ENCODE peak calls at places on chromosomes 2 and 18, in nine cellular contexts. S is heart right ventricle; R is omental fat pad; O is gastrocnemius medialis; K is mucosa of descending colon; I is CD8-positive, alpha-beta T cell; G is upper lobe of right lung; T is left lung; X is HepG2. P is an unnamed sample.

GRCh38 chr2:235191933-235192332 is 240.1 kb downstream of the SH3BP4 start:
- ATAC-seq in O (no peak), I (no peak), S (no peak), X (no peak), G (no peak), K (peak), R (no peak), T (no peak), P (no peak)

GRCh38 chr2:54975598-54976507 is 74.4 kb downstream of the RTN4 start:
- ATAC-seq in X (no peak), T (peak), S (peak), G (no peak), K (no peak), R (no peak), I (no peak), O (peak), P (no peak)

GRCh38 chr2:10537522-10538195 is 89.5 kb upstream of the ODC1 start:
- ATAC-seq in I (peak), R (no peak), O (no peak), K (no peak), S (no peak), G (no peak), X (no peak), T (no peak), P (no peak)

GRCh38 chr2:86396304-86396785 is 44.8 kb upstream of the KDM3A start:
- ATAC-seq in T (peak), S (peak), X (peak), R (no peak), I (no peak), K (peak), O (peak), G (peak), P (peak)

GRCh38 chr2:231667096-231667427 is 41.3 kb upstream of the PTMA start:
- ATAC-seq in R (no peak), T (no peak), O (peak), I (no peak), X (no peak), S (no peak), G (no peak), K (no peak), P (no peak)

GRCh38 chr2:27117995-27118524 is 868 bp downstream of the CGREF1 start:
- ATAC-seq in S (no peak), R (no peak), I (no peak), T (no peak), K (no peak), X (peak), O (no peak), G (no peak), P (no peak)

GRCh38 chr2:201482543-201482942 is 31.0 kb downstream of the STRADB start:
- ATAC-seq in K (no peak), O (peak), T (no peak), G (no peak), X (no peak), I (no peak), R (no peak), S (no peak), P (peak)

GRCh38 chr2:190452433-190452832 is 44.3 kb downstream of the MFSD6 start:
- ATAC-seq in X (no peak), I (no peak), S (no peak), G (no peak), O (no peak), R (no peak), K (no peak), T (no peak), P (no peak)

GRCh38 chr18:35620765-35621164 is 39.2 kb downstream of the GALNT1 start:
- ATAC-seq in R (no peak), I (no peak), S (peak), X (no peak), O (no peak), G (no peak), T (no peak), K (peak), P (no peak)

GRCh38 chr2:127143851-127144782 is 37.2 kb upstream of the BIN1 start:
- ATAC-seq in O (peak), I (no peak), R (no peak), S (peak), X (peak), T (peak), G (peak), K (peak), P (peak)
- TF ChIP-seq CTCF in O (peak), I (no peak), R (no peak), S (no peak), X (no peak), T (no peak), G (no peak), K (no peak), P (peak)

DNA sequence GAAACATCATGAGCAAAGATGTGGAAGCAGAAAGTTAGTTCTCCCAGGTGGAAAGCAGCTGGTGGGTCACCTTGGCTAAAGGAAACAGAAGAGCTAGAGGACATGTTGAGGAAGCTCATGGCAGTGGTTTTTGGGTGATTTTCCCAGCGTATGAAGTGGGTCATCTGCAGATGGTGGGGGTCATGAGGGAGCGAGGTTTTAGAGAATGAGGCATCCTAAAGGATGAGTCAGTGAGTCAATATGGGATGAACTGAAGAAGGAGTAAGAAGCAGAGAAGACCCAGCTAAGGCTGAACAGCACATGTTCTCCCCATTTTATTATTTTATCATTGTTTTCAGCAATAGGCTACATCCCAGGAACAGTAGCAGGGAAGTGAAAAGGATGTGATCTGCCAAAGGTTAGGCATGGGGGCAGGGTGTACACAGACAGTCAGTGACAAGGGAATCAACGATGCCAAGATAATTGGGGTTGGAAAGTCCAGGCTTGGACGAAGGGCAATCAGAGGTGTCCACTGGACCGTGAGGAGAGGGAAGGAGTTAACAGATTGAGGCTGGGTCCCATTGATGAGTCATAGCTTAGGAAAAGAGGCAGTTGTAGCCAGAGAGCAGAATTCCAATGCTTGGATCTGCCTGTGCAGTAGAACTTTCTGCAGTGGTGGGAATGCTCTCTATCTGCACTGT is 289.3 kb upstream of the RAB12 start:
- ATAC-seq in S (no peak), I (no peak), K (no peak), X (no peak), R (no peak), G (no peak), O (no peak), T (no peak), P (no peak)
- TF ChIP-seq CTCF in S (no peak), I (no peak), K (no peak), X (no peak), R (no peak), G (no peak), O (no peak), T (no peak), P (no peak)

DNA sequence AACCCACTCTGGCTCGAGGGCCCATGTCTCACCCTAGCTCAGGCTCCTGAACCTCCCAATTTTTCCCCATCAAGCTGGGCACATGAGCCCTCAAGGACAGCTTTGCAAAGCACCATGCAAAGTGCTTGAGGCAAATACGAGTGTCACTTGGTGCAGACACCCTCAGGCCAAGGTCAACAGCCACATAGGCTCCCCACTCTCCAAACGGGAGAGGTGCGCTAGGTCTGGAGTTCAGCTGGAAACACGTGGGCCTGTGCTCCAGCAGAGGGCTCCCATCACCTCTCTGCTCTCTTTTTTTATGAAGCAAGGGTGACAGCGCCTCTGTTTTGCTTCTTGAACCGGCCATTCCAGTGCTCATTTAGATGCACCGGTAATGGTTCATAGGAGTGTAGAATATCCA is 11.9 kb upstream of the ARHGAP25 start:
- ATAC-seq in T (no peak), K (no peak), X (peak), S (no peak), I (no peak), O (no peak), R (no peak), G (no peak), P (no peak)
- TF ChIP-seq CTCF in T (no peak), K (no peak), X (peak), S (no peak), I (no peak), O (no peak), R (no peak), G (no peak), P (no peak)

DNA sequence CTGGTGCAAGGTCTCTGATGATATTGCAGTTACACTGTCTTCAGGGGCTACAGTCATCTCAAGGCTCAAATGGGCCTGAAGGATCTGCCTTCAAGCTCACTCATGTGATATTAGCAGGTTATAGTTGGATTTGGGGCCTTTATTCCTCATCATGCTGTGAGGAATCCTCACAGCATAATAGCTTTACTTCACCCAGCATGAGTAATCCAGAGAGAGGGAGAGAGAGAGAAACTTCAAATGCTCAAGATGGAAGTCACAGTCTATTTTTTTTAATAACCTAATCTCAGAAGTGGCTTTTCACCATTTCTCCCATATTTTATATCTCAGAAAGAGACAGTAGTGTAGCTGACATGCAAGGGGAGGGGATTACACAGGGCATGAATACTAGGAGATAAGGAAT is 658.7 kb downstream of the EPHA4 start:
- ATAC-seq in S (no peak), G (no peak), R (no peak), K (no peak), O (no peak), I (no peak), T (no peak), X (no peak), P (no peak)
- TF ChIP-seq CTCF in S (no peak), G (no peak), R (no peak), K (no peak), O (no peak), I (no peak), T (no peak), X (no peak), P (no peak)

GRCh38 chr2:218406209-218406948 is 6.7 kb downstream of the CTDSP1 start:
- ATAC-seq in O (peak), R (peak), G (peak), T (peak), I (peak), X (peak), K (peak), S (peak), P (peak)
- TF ChIP-seq CTCF in O (peak), R (no peak), G (peak), T (peak), I (peak), X (peak), K (peak), S (peak), P (peak)

GRCh38 chr2:144071461-144071860 is 448.5 kb downstream of the ZEB2 start:
- ATAC-seq in T (no peak), I (no peak), K (no peak), X (peak), G (no peak), S (no peak), O (no peak), R (no peak), P (no peak)
- TF ChIP-seq CTCF in T (no peak), I (no peak), K (no peak), X (peak), G (peak), S (peak), O (no peak), R (no peak), P (no peak)

GRCh38 chr2:182761903-182762302 is 45.8 kb downstream of the DNAJC10 start:
- ATAC-seq in R (peak), I (no peak), G (peak), S (peak), X (no peak), O (peak), K (no peak), T (peak), P (peak)

GRCh38 chr2:182763311-182763912 is 47.4 kb downstream of the DNAJC10 start:
- ATAC-seq in R (no peak), I (no peak), T (peak), G (peak), S (peak), X (peak), O (peak), K (peak), P (no peak)

GRCh38 chr2:182766626-182767025 is 50.6 kb downstream of the DNAJC10 start:
- ATAC-seq in X (no peak), T (no peak), S (peak), I (no peak), R (no peak), K (no peak), G (no peak), O (no peak), P (no peak)

GRCh38 chr2:182767578-182767977 is 51.5 kb downstream of the DNAJC10 start:
- ATAC-seq in S (peak), R (no peak), K (peak), X (peak), O (no peak), T (peak), I (no peak), G (no peak), P (no peak)
- TF ChIP-seq CTCF in S (peak), R (no peak), K (no peak), X (peak), O (no peak), T (no peak), I (no peak), G (peak), P (peak)

GRCh38 chr18:75365837-75366236 is 61.7 kb downstream of the SMIM21 start:
- ATAC-seq in G (no peak), X (no peak), K (no peak), S (no peak), R (no peak), O (no peak), I (peak), T (no peak), P (no peak)
- TF ChIP-seq CTCF in G (peak), X (peak), K (no peak), S (peak), R (no peak), O (no peak), I (peak), T (no peak), P (peak)

P was measured in gastroesophageal sphincter.